ENCODE peak calls at places on chromosomes 4 and X, in four cellular contexts. G is A549, W is testis, P is IMR-90. Y is an unnamed sample.

GRCh38 chr4:125456075-125456474 is 141.3 kb downstream of the FAT4 start:
- DNase-seq in P (no peak), G (no peak), W (no peak), Y (no peak)

GRCh38 chr4:100147198-100147597 is 43.1 kb downstream of the DDIT4L start:
- DNase-seq in G (no peak), P (no peak), W (no peak), Y (no peak)

GRCh38 chr4:25662306-25662705 is 6.7 kb downstream of the SLC34A2 start:
- DNase-seq in P (no peak), W (no peak), G (no peak), Y (no peak)

GRCh38 chr4:82900016-82900334 is 560 bp upstream of the THAP9 start:
- DNase-seq in G (peak; percentile 8), W (no peak), P (peak; percentile 44), Y (no peak)

GRCh38 chr4:16082424-16083216 is 1.2 kb downstream of the PROM1 start:
- DNase-seq in G (peak; percentile 20), P (no peak), W (no peak), Y (no peak)

GRCh38 chrX:115372026-115372610 is 82.6 kb downstream of the LUZP4 start:
- DNase-seq in W (no peak), G (peak; percentile 53), P (peak; percentile 79), Y (no peak)

GRCh38 chr4:68129793-68130192 is at the start of gene TMPRSS11F:
- DNase-seq in P (no peak), G (no peak), W (no peak), Y (no peak)

GRCh38 chr4:528296-528695 is 29.3 kb downstream of the PIGG start:
- DNase-seq in G (no peak), P (no peak), W (no peak), Y (no peak)

GRCh38 chrX:154096140-154097002 is 1.1 kb downstream of the MECP2 start:
- DNase-seq in P (peak; percentile 43), G (no peak), W (no peak), Y (peak; percentile 28)

GRCh38 chr4:100286601-100287000 is 96.3 kb upstream of the DDIT4L start:
- DNase-seq in W (no peak), P (no peak), G (no peak), Y (no peak)

GRCh38 chr4:156941940-156942548 is 29.6 kb downstream of the PDGFC start:
- DNase-seq in P (peak; percentile 97), G (peak; percentile 11), W (peak; percentile 17), Y (peak; percentile 30)

GRCh38 chrX:11272863-11273262 is 20.4 kb upstream of the AMELX start:
- DNase-seq in W (no peak), G (no peak), P (no peak), Y (no peak)

GRCh38 chrX:43165343-43165920 is 387.5 kb upstream of the PPP1R2C start:
- DNase-seq in P (no peak), G (no peak), W (no peak), Y (no peak)

GRCh38 chrX:136850441-136851175 is 29.9 kb downstream of the RBMX start:
- DNase-seq in W (no peak), P (no peak), G (no peak), Y (no peak)

GRCh38 chr4:181737744-181738143 is 505.5 kb upstream of the TENM3 start:
- DNase-seq in G (no peak), W (no peak), P (no peak), Y (no peak)

GRCh38 chr4:4541040-4541631 is 712 bp downstream of the STX18 start:
- DNase-seq in G (peak; percentile 27), W (peak; percentile 37), P (peak; percentile 65), Y (no peak)

GRCh38 chrX:37824491-37825224 is 22.7 kb downstream of the DYNLT3 start:
- DNase-seq in P (no peak), G (no peak), W (no peak), Y (no peak)

GRCh38 chr4:75673959-75674328 is 733 bp upstream of the G3BP2 start:
- DNase-seq in P (no peak), W (peak; percentile 31), G (no peak), Y (peak; percentile 16)

GRCh38 chr4:10267066-10267465 is 150.5 kb upstream of the WDR1 start:
- DNase-seq in G (no peak), W (no peak), P (no peak), Y (no peak)

GRCh38 chr4:42313872-42314271 is 83.4 kb upstream of the SHISA3 start:
- DNase-seq in W (no peak), G (no peak), P (no peak), Y (no peak)

GRCh38 chr4:86380176-86380724 is 20.4 kb upstream of the MAPK10 start:
- DNase-seq in W (no peak), G (no peak), P (no peak), Y (no peak)

GRCh38 chr4:86387013-86387412 is 27.2 kb upstream of the MAPK10 start:
- DNase-seq in P (no peak), G (no peak), W (no peak), Y (no peak)

GRCh38 chr4:86388252-86388651 is 28.4 kb upstream of the MAPK10 start:
- DNase-seq in P (no peak), G (no peak), W (no peak), Y (no peak)

DNA sequence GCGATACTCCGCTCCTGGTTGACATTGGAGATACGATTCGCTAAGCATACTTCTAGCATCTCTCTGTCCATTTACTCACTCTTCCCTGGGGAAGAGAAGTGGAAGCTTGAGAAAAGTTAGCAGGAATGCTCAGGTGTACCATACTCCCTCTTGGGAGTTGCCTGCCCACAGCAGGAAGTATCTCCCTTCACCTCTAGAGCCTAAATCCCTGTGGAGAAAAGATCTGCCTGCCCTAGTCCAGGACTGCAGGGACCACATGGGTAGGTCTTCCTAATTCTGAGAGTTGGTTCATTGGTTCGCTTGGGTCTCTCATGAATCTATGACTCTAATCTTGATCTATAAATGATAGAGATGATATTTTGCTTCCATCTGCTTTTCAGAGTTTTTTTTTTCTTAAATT is 26.3 kb upstream of the MAPK10 start:
- DNase-seq in P (no peak), G (no peak), W (no peak), Y (no peak)
- TF ChIP-seq POLR2A in P (no peak), G (no peak), W (no peak), Y (no peak)

GRCh38 chr4:129093173-129093974 is at the start of gene SCLT1:
- DNase-seq in G (peak; percentile 71), W (peak; percentile 100), P (peak; percentile 99), Y (peak; percentile 97)

GRCh38 chr4:129092636-129093172 is 635 bp downstream of the SCLT1 start:
- DNase-seq in W (no peak), G (no peak), P (peak; percentile 28), Y (no peak)

GRCh38 chr4:129098578-129098977 is 2.6 kb downstream of the C4orf33 start:
- DNase-seq in W (no peak), G (no peak), P (no peak), Y (no peak)

GRCh38 chr4:129094347-129094746 is 1.0 kb upstream of the SCLT1 start:
- DNase-seq in G (no peak), W (no peak), P (no peak), Y (no peak)

DNA sequence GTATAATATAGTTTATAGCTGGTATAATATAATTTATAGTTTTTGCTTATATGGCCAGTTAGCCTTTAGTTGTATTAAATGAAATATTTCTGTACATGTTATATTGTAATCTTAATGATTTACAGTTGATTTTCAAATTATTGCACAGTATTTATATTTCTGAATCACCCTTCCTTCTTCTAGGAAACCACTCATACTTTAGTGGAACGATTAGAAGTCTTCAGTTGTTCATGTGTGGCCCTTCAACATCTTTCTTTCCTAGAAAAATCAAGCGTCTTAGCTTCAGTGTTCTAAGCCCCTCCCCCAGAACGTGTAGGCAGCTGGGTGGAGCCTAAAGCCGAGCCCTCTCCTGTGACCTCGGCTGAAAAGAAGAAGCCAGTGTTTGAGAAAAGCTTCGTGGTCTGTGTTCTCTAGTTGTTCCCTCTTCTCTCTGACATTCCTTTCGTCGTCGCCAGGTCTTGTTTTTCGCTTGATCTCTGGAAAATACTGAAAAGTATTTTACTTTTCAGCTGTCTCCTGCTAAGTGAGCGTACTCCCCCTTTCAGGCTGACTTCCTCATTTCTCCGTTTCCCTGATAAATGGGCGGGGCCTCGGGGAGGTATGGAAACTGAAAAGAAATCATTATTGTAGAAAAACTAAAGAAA is at the start of gene C4orf33:
- DNase-seq in P (peak; percentile 66), G (peak; percentile 45), W (peak; percentile 89), Y (peak; percentile 70)
- TF ChIP-seq POLR2A in P (no peak), G (no peak), W (no peak), Y (no peak)

GRCh38 chrX:56764153-56764974 is 35.3 kb downstream of the NBDY start:
- DNase-seq in P (peak; percentile 87), G (peak; percentile 43), W (peak; percentile 45), Y (peak; percentile 80)

GRCh38 chrX:56766554-56767412 is 37.7 kb downstream of the NBDY start:
- DNase-seq in W (no peak), G (no peak), P (peak; percentile 39), Y (no peak)

GRCh38 chrX:56765816-56766553 is 36.9 kb downstream of the NBDY start:
- DNase-seq in W (no peak), P (no peak), G (no peak), Y (no peak)

GRCh38 chrX:56763556-56764152 is 34.6 kb downstream of the NBDY start:
- DNase-seq in G (no peak), W (no peak), P (peak; percentile 75), Y (peak; percentile 86)

DNA sequence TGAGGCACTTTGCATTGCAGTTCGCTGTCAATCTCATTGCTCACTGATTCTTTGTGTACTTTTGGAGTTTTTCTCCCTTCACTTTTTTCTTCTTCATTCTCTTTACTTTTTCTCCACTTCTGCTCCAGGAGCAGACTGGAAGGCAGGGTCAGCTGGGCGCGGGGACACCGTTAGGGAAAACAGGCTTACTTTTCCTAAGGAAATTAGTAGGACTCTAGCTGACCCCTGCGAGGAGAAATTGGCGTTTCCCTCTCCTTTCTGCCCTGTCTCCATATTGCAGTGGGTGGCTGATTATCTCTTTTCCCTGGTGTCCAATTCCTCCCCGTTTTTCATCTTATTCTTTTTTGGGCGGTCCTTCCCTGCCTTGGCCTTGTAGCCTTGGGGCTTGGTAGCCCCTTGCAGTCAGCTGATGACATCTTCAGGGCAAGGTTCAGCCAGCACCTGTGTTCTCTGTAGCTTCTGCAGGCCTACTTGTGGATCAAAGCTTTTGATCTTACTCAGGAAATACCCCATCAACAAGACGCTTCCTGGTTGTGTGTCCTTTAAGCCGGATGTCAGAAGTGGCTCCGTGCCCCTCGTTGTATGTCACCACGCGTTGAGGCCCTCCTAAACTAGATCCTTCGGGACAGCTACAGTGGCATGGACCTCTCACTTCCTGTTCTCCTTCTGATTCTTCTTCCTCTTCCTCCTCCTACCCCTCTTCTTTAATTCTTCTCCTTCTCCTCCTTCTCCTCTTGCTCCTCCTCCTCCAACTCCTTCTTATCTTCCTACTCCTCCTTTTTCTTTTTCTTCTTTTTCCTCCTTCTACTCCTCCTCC is 36.1 kb downstream of the NBDY start:
- DNase-seq in P (no peak), G (no peak), W (no peak), Y (no peak)
- TF ChIP-seq POLR2A in P (no peak), G (no peak), W (no peak), Y (no peak)

DNA sequence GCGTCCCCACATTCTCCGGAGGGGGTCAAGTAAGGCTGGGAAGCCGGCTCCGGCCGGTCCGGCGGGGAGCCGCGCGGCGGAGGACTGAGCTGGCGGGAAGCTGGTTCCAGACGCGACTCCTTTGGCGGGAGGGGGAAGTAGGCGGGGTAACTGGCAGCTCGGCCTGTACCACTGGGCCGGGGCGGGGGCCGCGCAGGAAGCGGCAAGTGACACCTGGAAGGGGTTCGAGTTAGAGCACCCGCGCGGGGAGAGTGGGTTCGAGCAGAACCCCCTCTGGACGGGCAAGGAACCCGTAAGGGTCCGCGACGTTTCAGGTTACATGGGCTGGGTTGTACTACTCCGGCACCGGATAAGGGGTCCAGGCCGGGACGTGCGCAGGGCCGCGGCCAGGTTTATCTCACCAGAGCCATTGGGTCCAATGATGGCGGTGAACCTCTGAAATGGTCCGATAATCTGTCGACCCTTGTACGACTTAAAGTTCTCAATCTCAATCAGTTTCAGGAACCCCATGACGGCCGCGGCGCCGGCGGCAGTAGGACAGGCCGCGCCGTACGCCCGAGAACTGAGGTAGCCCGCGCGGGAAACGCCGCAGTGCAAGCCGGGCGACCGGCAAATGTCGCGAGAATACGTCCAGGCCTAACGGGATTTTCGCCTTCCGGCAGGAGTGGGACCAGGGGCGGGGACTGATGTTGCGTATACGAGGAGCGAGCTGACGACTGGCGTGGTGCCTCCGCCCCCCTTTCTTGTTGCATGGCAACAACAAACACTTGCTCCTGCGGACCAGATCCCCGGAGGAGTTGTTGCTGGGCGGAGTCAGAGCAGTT is at the start of the genes RIBC1 and SMC1A:
- DNase-seq in P (peak; percentile 98), G (peak; percentile 97), W (peak; percentile 96), Y (peak; percentile 99)
- TF ChIP-seq POLR2A in P (peak; percentile 89), G (peak; percentile 71), W (no peak), Y (peak; percentile 71)